ENCODE peak calls at places on chromosomes 11 and 22, in ten cellular contexts. V, N, C, S, Q, A, Y, F, T and B are unnamed samples.

GRCh38 chr11:65611758-65612603 is 2.0 kb downstream of the MAP3K11 start:
- DNase-seq in Y (no peak), S (no peak), V (no peak), A (no peak), C (no peak), N (no peak), Q (peak), T (no peak), F (no peak), B (no peak)

GRCh38 chr22:32761251-32761903 is 40.1 kb upstream of the TIMP3 start:
- DNase-seq in S (no peak), C (no peak), F (no peak), V (no peak), T (no peak), Q (no peak), N (peak), Y (no peak), A (no peak), B (no peak)

GRCh38 chr22:22823126-22823804 is 64.4 kb upstream of the IGLL5 start:
- DNase-seq in S (no peak), F (no peak), N (no peak), Y (no peak), C (no peak), Q (no peak), V (no peak), T (no peak), A (no peak), B (no peak)

GRCh38 chr22:29257751-29258181 is 10.0 kb downstream of the RHBDD3 start:
- DNase-seq in Y (no peak), S (no peak), N (no peak), C (no peak), Q (no peak), V (no peak), F (no peak), A (no peak), T (no peak), B (no peak)

GRCh38 chr11:130785376-130786110 is 130.7 kb downstream of the SNX19 start:
- DNase-seq in T (no peak), F (no peak), N (peak), C (no peak), V (peak), Y (no peak), Q (peak), S (no peak), A (no peak), B (no peak)

GRCh38 chr11:82229346-82229745 is 504.3 kb downstream of the FAM181B start:
- DNase-seq in V (no peak), T (no peak), F (no peak), Y (no peak), Q (peak), A (no peak), N (peak), S (no peak), C (peak), B (peak)

GRCh38 chr11:34379081-34379480 is 21.3 kb upstream of the ABTB2 start:
- DNase-seq in F (no peak), T (no peak), S (no peak), C (no peak), Y (no peak), V (no peak), N (no peak), A (no peak), Q (no peak), B (no peak)

GRCh38 chr11:110184974-110185597 is 91.9 kb downstream of the ZC3H12C start:
- DNase-seq in F (no peak), V (no peak), S (no peak), T (peak), A (no peak), N (peak), Y (no peak), C (no peak), Q (peak), B (no peak)

GRCh38 chr11:2590131-2590950 is 109.5 kb downstream of the KCNQ1OT1 start:
- DNase-seq in C (no peak), F (no peak), Q (no peak), A (no peak), Y (no peak), N (no peak), T (no peak), S (no peak), V (no peak), B (peak)

GRCh38 chr11:17000987-17001386 is 13.2 kb downstream of the PLEKHA7 start:
- DNase-seq in S (no peak), C (no peak), V (no peak), Y (no peak), N (no peak), T (no peak), F (no peak), A (no peak), Q (no peak), B (no peak)

GRCh38 chr11:102664001-102664752 is 39.0 kb upstream of the MMP20 start:
- DNase-seq in A (no peak), T (no peak), S (no peak), Q (peak), F (no peak), V (peak), C (no peak), N (no peak), Y (peak), B (peak)

GRCh38 chr22:47839586-47840245 is 1077.3 kb downstream of the TBC1D22A start:
- DNase-seq in V (no peak), S (peak), Q (no peak), C (no peak), Y (no peak), A (no peak), N (peak), F (no peak), T (no peak), B (no peak)

GRCh38 chr22:49632199-49633009 is 195.3 kb downstream of the BRD1 start:
- DNase-seq in C (peak), T (no peak), S (no peak), A (no peak), V (peak), N (peak), Y (no peak), F (no peak), Q (peak), B (peak)

GRCh38 chr11:110529043-110529442 is 99.3 kb downstream of the FDX1 start:
- DNase-seq in N (peak), S (no peak), Q (peak), A (no peak), T (no peak), Y (no peak), C (no peak), V (no peak), F (no peak), B (no peak)

GRCh38 chr22:20239951-20240773 is 28.0 kb downstream of the RTN4R start:
- DNase-seq in S (peak), Q (peak), N (no peak), F (no peak), V (peak), C (no peak), Y (no peak), A (peak), T (no peak), B (no peak)

GRCh38 chr11:70697701-70698100 is 299.4 kb downstream of the CTTN start:
- DNase-seq in T (no peak), N (no peak), C (no peak), A (no peak), V (no peak), Q (no peak), F (no peak), Y (no peak), S (no peak), B (no peak)

GRCh38 chr22:46473896-46474557 is 63.4 kb downstream of the CELSR1 start:
- DNase-seq in T (no peak), Y (no peak), V (no peak), C (no peak), Q (no peak), A (no peak), S (no peak), F (no peak), N (no peak), B (no peak)

GRCh38 chr22:28988455-28988854 is 73.2 kb downstream of the C22orf31 start:
- DNase-seq in N (no peak), T (no peak), A (no peak), S (no peak), Y (no peak), F (no peak), Q (no peak), C (no peak), V (no peak), B (no peak)

GRCh38 chr11:60100511-60100910 is 12.0 kb downstream of the MS4A2 start:
- DNase-seq in F (no peak), S (no peak), Q (no peak), T (no peak), N (no peak), Y (no peak), A (no peak), V (no peak), C (no peak), B (no peak)

GRCh38 chr11:3161309-3161708 is 3.8 kb downstream of the OSBPL5 start:
- DNase-seq in F (no peak), N (peak), Y (peak), S (no peak), C (no peak), V (no peak), T (no peak), A (peak), Q (no peak), B (no peak)

GRCh38 chr11:33635161-33635560 is 65.5 kb downstream of the C11orf91 start:
- DNase-seq in T (no peak), Y (no peak), N (peak), S (no peak), Q (peak), F (no peak), V (no peak), A (peak), C (peak), B (no peak)

GRCh38 chr11:30758012-30758411 is 171.9 kb upstream of the MPPED2 start:
- DNase-seq in S (no peak), T (no peak), V (no peak), F (no peak), N (no peak), Q (no peak), Y (no peak), A (peak), C (no peak), B (no peak)